ENCODE peak calls at places on chromosomes 16 and 17, in seven cellular contexts. L, C, X, G, V, F and H are unnamed samples.

GRCh38 chr17:75514299-75515228 is 773 bp downstream of the CASKIN2 start:
- DNase-seq in L (no peak), C (no peak), X (no peak), G (peak), V (no peak), F (no peak), H (no peak)

GRCh38 chr16:15643453-15644305 is 725 bp upstream of the MARF1 start:
- DNase-seq in L (peak), C (peak), X (no peak), G (peak), V (peak), F (peak), H (peak)

GRCh38 chr16:2664522-2665096 is 17.7 kb upstream of the KCTD5 start:
- DNase-seq in L (no peak), C (no peak), X (peak), G (peak), V (no peak), F (no peak), H (no peak)

GRCh38 chr16:3643095-3643730 is 11.3 kb upstream of the DNASE1 start:
- DNase-seq in L (no peak), C (no peak), X (no peak), G (no peak), V (no peak), F (no peak), H (no peak)

GRCh38 chr16:85465328-85466307 is 147.5 kb upstream of the GSE1 start:
- DNase-seq in L (no peak), C (no peak), X (no peak), G (peak), V (peak), F (no peak), H (peak)

GRCh38 chr17:58302171-58302918 is 21.6 kb upstream of the MPO start:
- DNase-seq in L (no peak), C (no peak), X (peak), G (no peak), V (no peak), F (no peak), H (no peak)

GRCh38 chr16:57867000-57867561 is 64.8 kb upstream of the KIFC3 start:
- DNase-seq in L (no peak), C (no peak), X (no peak), G (no peak), V (no peak), F (no peak), H (no peak)

GRCh38 chr16:72895951-72896350 is 152.0 kb downstream of the ZFHX3 start:
- DNase-seq in L (no peak), C (no peak), X (no peak), G (no peak), V (no peak), F (no peak), H (no peak)

GRCh38 chr17:9228408-9229159 is 207.3 kb downstream of the NTN1 start:
- DNase-seq in L (no peak), C (peak), X (no peak), G (no peak), V (peak), F (no peak), H (no peak)

GRCh38 chr16:15843635-15844279 is 13.1 kb downstream of the MYH11 start:
- DNase-seq in L (no peak), C (no peak), X (no peak), G (no peak), V (no peak), F (no peak), H (no peak)